ENCODE peak calls at places on chromosome 7, in ten cellular contexts. One of them, this sample, is unnamed.

GRCh38 chr7:1259621-1260020 is 26.9 kb downstream of the UNCX start:
- DNase-seq in H4: no peak
- DNase-seq in activated CD8-positive, alpha-beta T cell treated with anti-CD3 and anti-CD28 coated beads, Interleukin-2, amount 10 ng/mL, durations not matched to agents 7 days and 5 days: no peak
- DNase-seq in OCI-LY7: no peak
- DNase-seq in GM20000: no peak
- DNase-seq in CD8-positive, alpha-beta T cell: no peak
- DNase-seq in NCI-H774: no peak
- DNase-seq in HCT116: no peak
- DNase-seq in HT-29: no peak
- DNase-seq in HL-60: no peak
- DNase-seq in this sample: no peak

GRCh38 chr7:70489808-70490207 is 642.1 kb upstream of the GALNT17 start:
- DNase-seq in H4: no peak
- DNase-seq in activated CD8-positive, alpha-beta T cell treated with anti-CD3 and anti-CD28 coated beads, Interleukin-2, amount 10 ng/mL, durations not matched to agents 7 days and 5 days: no peak
- DNase-seq in GM20000: no peak
- DNase-seq in CD8-positive, alpha-beta T cell: no peak
- DNase-seq in NCI-H774: no peak
- DNase-seq in HT-29: no peak
- DNase-seq in HCT116: no peak
- DNase-seq in HL-60: no peak
- DNase-seq in OCI-LY7: no peak
- DNase-seq in this sample: no peak

GRCh38 chr7:111770116-111770515 is 207.8 kb upstream of the IMMP2L start:
- DNase-seq in CD8-positive, alpha-beta T cell: no peak
- DNase-seq in OCI-LY7: no peak
- DNase-seq in GM20000: no peak
- DNase-seq in NCI-H774: no peak
- DNase-seq in HT-29: no peak
- DNase-seq in H4: no peak
- DNase-seq in activated CD8-positive, alpha-beta T cell treated with anti-CD3 and anti-CD28 coated beads, Interleukin-2, amount 10 ng/mL, durations not matched to agents 7 days and 5 days: no peak
- DNase-seq in HCT116: no peak
- DNase-seq in HL-60: no peak
- DNase-seq in this sample: no peak

GRCh38 chr7:41918597-41918996 is 215.7 kb upstream of the INHBA start:
- DNase-seq in GM20000: no peak
- DNase-seq in NCI-H774: no peak
- DNase-seq in HT-29: no peak
- DNase-seq in CD8-positive, alpha-beta T cell: no peak
- DNase-seq in HCT116: no peak
- DNase-seq in OCI-LY7: no peak
- DNase-seq in H4: peak; percentile 33
- DNase-seq in activated CD8-positive, alpha-beta T cell treated with anti-CD3 and anti-CD28 coated beads, Interleukin-2, amount 10 ng/mL, durations not matched to agents 7 days and 5 days: no peak
- DNase-seq in HL-60: no peak
- DNase-seq in this sample: no peak

GRCh38 chr7:100191775-100192174 is 14.1 kb downstream of the STAG3 start:
- DNase-seq in CD8-positive, alpha-beta T cell: no peak
- DNase-seq in activated CD8-positive, alpha-beta T cell treated with anti-CD3 and anti-CD28 coated beads, Interleukin-2, amount 10 ng/mL, durations not matched to agents 7 days and 5 days: no peak
- DNase-seq in H4: no peak
- DNase-seq in NCI-H774: no peak
- DNase-seq in HT-29: no peak
- DNase-seq in HCT116: no peak
- DNase-seq in HL-60: peak; percentile 81
- DNase-seq in GM20000: no peak
- DNase-seq in OCI-LY7: peak; percentile 59
- DNase-seq in this sample: no peak

GRCh38 chr7:7354674-7355073 is 172.3 kb downstream of the C1GALT1 start:
- DNase-seq in GM20000: no peak
- DNase-seq in NCI-H774: no peak
- DNase-seq in HT-29: peak; percentile 94
- DNase-seq in CD8-positive, alpha-beta T cell: no peak
- DNase-seq in H4: no peak
- DNase-seq in OCI-LY7: no peak
- DNase-seq in activated CD8-positive, alpha-beta T cell treated with anti-CD3 and anti-CD28 coated beads, Interleukin-2, amount 10 ng/mL, durations not matched to agents 7 days and 5 days: no peak
- DNase-seq in HL-60: no peak
- DNase-seq in HCT116: peak; percentile 19
- DNase-seq in this sample: no peak

GRCh38 chr7:12111461-12112405 is 99.4 kb upstream of the TMEM106B start:
- DNase-seq in H4: no peak
- DNase-seq in GM20000: no peak
- DNase-seq in HT-29: no peak
- DNase-seq in HL-60: no peak
- DNase-seq in OCI-LY7: no peak
- DNase-seq in CD8-positive, alpha-beta T cell: no peak
- DNase-seq in NCI-H774: no peak
- DNase-seq in HCT116: no peak
- DNase-seq in activated CD8-positive, alpha-beta T cell treated with anti-CD3 and anti-CD28 coated beads, Interleukin-2, amount 10 ng/mL, durations not matched to agents 7 days and 5 days: peak; percentile 22
- DNase-seq in this sample: peak; percentile 26

GRCh38 chr7:105759670-105760548 is 116.5 kb downstream of the ATXN7L1 start:
- DNase-seq in HT-29: peak; percentile 91
- DNase-seq in NCI-H774: peak; percentile 14
- DNase-seq in H4: peak; percentile 40
- DNase-seq in HCT116: peak; percentile 45
- DNase-seq in OCI-LY7: peak; percentile 33
- DNase-seq in CD8-positive, alpha-beta T cell: peak; percentile 31
- DNase-seq in HL-60: no peak
- DNase-seq in GM20000: no peak
- DNase-seq in activated CD8-positive, alpha-beta T cell treated with anti-CD3 and anti-CD28 coated beads, Interleukin-2, amount 10 ng/mL, durations not matched to agents 7 days and 5 days: peak; percentile 32
- DNase-seq in this sample: peak; percentile 56

GRCh38 chr7:332020-332517 is 42.1 kb downstream of the FOXL3 start:
- DNase-seq in activated CD8-positive, alpha-beta T cell treated with anti-CD3 and anti-CD28 coated beads, Interleukin-2, amount 10 ng/mL, durations not matched to agents 7 days and 5 days: no peak
- DNase-seq in H4: no peak
- DNase-seq in OCI-LY7: no peak
- DNase-seq in GM20000: no peak
- DNase-seq in HT-29: no peak
- DNase-seq in HL-60: no peak
- DNase-seq in HCT116: no peak
- DNase-seq in NCI-H774: no peak
- DNase-seq in CD8-positive, alpha-beta T cell: no peak
- DNase-seq in this sample: no peak

GRCh38 chr7:31122649-31123058 is 70.5 kb downstream of the ADCYAP1R1 start:
- DNase-seq in HL-60: peak; percentile 41
- DNase-seq in GM20000: peak; percentile 51
- DNase-seq in NCI-H774: peak; percentile 18
- DNase-seq in H4: peak; percentile 92
- DNase-seq in OCI-LY7: peak; percentile 63
- DNase-seq in HCT116: peak; percentile 79
- DNase-seq in activated CD8-positive, alpha-beta T cell treated with anti-CD3 and anti-CD28 coated beads, Interleukin-2, amount 10 ng/mL, durations not matched to agents 7 days and 5 days: peak; percentile 60
- DNase-seq in HT-29: peak; percentile 86
- DNase-seq in CD8-positive, alpha-beta T cell: no peak
- DNase-seq in this sample: peak; percentile 45

GRCh38 chr7:36923831-36924555 is 199.7 kb upstream of the AOAH start:
- DNase-seq in H4: peak; percentile 39
- DNase-seq in NCI-H774: no peak
- DNase-seq in HL-60: peak; percentile 12
- DNase-seq in HT-29: no peak
- DNase-seq in CD8-positive, alpha-beta T cell: no peak
- DNase-seq in OCI-LY7: no peak
- DNase-seq in activated CD8-positive, alpha-beta T cell treated with anti-CD3 and anti-CD28 coated beads, Interleukin-2, amount 10 ng/mL, durations not matched to agents 7 days and 5 days: no peak
- DNase-seq in GM20000: no peak
- DNase-seq in HCT116: no peak
- DNase-seq in this sample: peak; percentile 19

GRCh38 chr7:100051611-100052010 is 2.0 kb downstream of the ZSCAN21 start:
- DNase-seq in activated CD8-positive, alpha-beta T cell treated with anti-CD3 and anti-CD28 coated beads, Interleukin-2, amount 10 ng/mL, durations not matched to agents 7 days and 5 days: no peak
- DNase-seq in GM20000: no peak
- DNase-seq in HL-60: no peak
- DNase-seq in H4: no peak
- DNase-seq in HCT116: no peak
- DNase-seq in NCI-H774: no peak
- DNase-seq in CD8-positive, alpha-beta T cell: no peak
- DNase-seq in HT-29: no peak
- DNase-seq in OCI-LY7: no peak
- DNase-seq in this sample: no peak

GRCh38 chr7:15977663-15978062 is 291.2 kb upstream of the MEOX2 start:
- DNase-seq in NCI-H774: no peak
- DNase-seq in HCT116: no peak
- DNase-seq in CD8-positive, alpha-beta T cell: no peak
- DNase-seq in HT-29: no peak
- DNase-seq in GM20000: no peak
- DNase-seq in H4: peak; percentile 67
- DNase-seq in HL-60: no peak
- DNase-seq in OCI-LY7: no peak
- DNase-seq in activated CD8-positive, alpha-beta T cell treated with anti-CD3 and anti-CD28 coated beads, Interleukin-2, amount 10 ng/mL, durations not matched to agents 7 days and 5 days: no peak
- DNase-seq in this sample: no peak

GRCh38 chr7:40482794-40483374 is 348.1 kb downstream of the SUGCT start:
- DNase-seq in activated CD8-positive, alpha-beta T cell treated with anti-CD3 and anti-CD28 coated beads, Interleukin-2, amount 10 ng/mL, durations not matched to agents 7 days and 5 days: no peak
- DNase-seq in HT-29: no peak
- DNase-seq in OCI-LY7: no peak
- DNase-seq in HL-60: no peak
- DNase-seq in NCI-H774: no peak
- DNase-seq in GM20000: no peak
- DNase-seq in HCT116: no peak
- DNase-seq in H4: no peak
- DNase-seq in CD8-positive, alpha-beta T cell: no peak
- DNase-seq in this sample: no peak

GRCh38 chr7:84216477-84216876 is 21.9 kb upstream of the SEMA3A start:
- DNase-seq in OCI-LY7: no peak
- DNase-seq in HL-60: no peak
- DNase-seq in HT-29: no peak
- DNase-seq in NCI-H774: no peak
- DNase-seq in GM20000: no peak
- DNase-seq in activated CD8-positive, alpha-beta T cell treated with anti-CD3 and anti-CD28 coated beads, Interleukin-2, amount 10 ng/mL, durations not matched to agents 7 days and 5 days: no peak
- DNase-seq in CD8-positive, alpha-beta T cell: no peak
- DNase-seq in H4: no peak
- DNase-seq in HCT116: no peak
- DNase-seq in this sample: no peak

GRCh38 chr7:139679731-139680594 is 97.8 kb downstream of the HIPK2 start:
- DNase-seq in HCT116: no peak
- DNase-seq in HL-60: no peak
- DNase-seq in H4: peak; percentile 83
- DNase-seq in CD8-positive, alpha-beta T cell: no peak
- DNase-seq in OCI-LY7: no peak
- DNase-seq in NCI-H774: no peak
- DNase-seq in activated CD8-positive, alpha-beta T cell treated with anti-CD3 and anti-CD28 coated beads, Interleukin-2, amount 10 ng/mL, durations not matched to agents 7 days and 5 days: no peak
- DNase-seq in GM20000: no peak
- DNase-seq in HT-29: no peak
- DNase-seq in this sample: no peak

GRCh38 chr7:157465597-157466348 is 129.0 kb downstream of the DNAJB6 start:
- DNase-seq in HT-29: no peak
- DNase-seq in GM20000: no peak
- DNase-seq in H4: no peak
- DNase-seq in NCI-H774: no peak
- DNase-seq in OCI-LY7: no peak
- DNase-seq in HL-60: no peak
- DNase-seq in CD8-positive, alpha-beta T cell: no peak
- DNase-seq in HCT116: no peak
- DNase-seq in activated CD8-positive, alpha-beta T cell treated with anti-CD3 and anti-CD28 coated beads, Interleukin-2, amount 10 ng/mL, durations not matched to agents 7 days and 5 days: peak; percentile 13
- DNase-seq in this sample: no peak

GRCh38 chr7:151457534-151457933 is 17.6 kb upstream of the CRYGN start:
- DNase-seq in OCI-LY7: no peak
- DNase-seq in activated CD8-positive, alpha-beta T cell treated with anti-CD3 and anti-CD28 coated beads, Interleukin-2, amount 10 ng/mL, durations not matched to agents 7 days and 5 days: no peak
- DNase-seq in NCI-H774: no peak
- DNase-seq in HCT116: no peak
- DNase-seq in HL-60: no peak
- DNase-seq in HT-29: no peak
- DNase-seq in GM20000: no peak
- DNase-seq in H4: no peak
- DNase-seq in CD8-positive, alpha-beta T cell: no peak
- DNase-seq in this sample: no peak

GRCh38 chr7:90178592-90179279 is 24.5 kb downstream of the STEAP1 start:
- DNase-seq in H4: peak; percentile 82
- DNase-seq in HCT116: peak; percentile 97
- DNase-seq in NCI-H774: no peak
- DNase-seq in HT-29: peak; percentile 74
- DNase-seq in OCI-LY7: no peak
- DNase-seq in CD8-positive, alpha-beta T cell: no peak
- DNase-seq in GM20000: peak; percentile 29
- DNase-seq in HL-60: peak; percentile 17
- DNase-seq in activated CD8-positive, alpha-beta T cell treated with anti-CD3 and anti-CD28 coated beads, Interleukin-2, amount 10 ng/mL, durations not matched to agents 7 days and 5 days: peak; percentile 24
- DNase-seq in this sample: peak; percentile 54

GRCh38 chr7:128911441-128912031 is 1.0 kb upstream of the KCP start:
- DNase-seq in HT-29: peak; percentile 75
- DNase-seq in NCI-H774: no peak
- DNase-seq in HL-60: no peak
- DNase-seq in H4: no peak
- DNase-seq in CD8-positive, alpha-beta T cell: no peak
- DNase-seq in HCT116: no peak
- DNase-seq in activated CD8-positive, alpha-beta T cell treated with anti-CD3 and anti-CD28 coated beads, Interleukin-2, amount 10 ng/mL, durations not matched to agents 7 days and 5 days: no peak
- DNase-seq in OCI-LY7: no peak
- DNase-seq in GM20000: no peak
- DNase-seq in this sample: no peak

GRCh38 chr7:90834771-90835170 is 238.7 kb downstream of the CDK14 start:
- DNase-seq in activated CD8-positive, alpha-beta T cell treated with anti-CD3 and anti-CD28 coated beads, Interleukin-2, amount 10 ng/mL, durations not matched to agents 7 days and 5 days: no peak
- DNase-seq in CD8-positive, alpha-beta T cell: no peak
- DNase-seq in GM20000: no peak
- DNase-seq in H4: no peak
- DNase-seq in OCI-LY7: no peak
- DNase-seq in HCT116: no peak
- DNase-seq in HT-29: no peak
- DNase-seq in NCI-H774: no peak
- DNase-seq in HL-60: no peak
- DNase-seq in this sample: no peak

GRCh38 chr7:108000875-108001758 is 1.8 kb downstream of the LAMB1 start:
- DNase-seq in GM20000: no peak
- DNase-seq in HT-29: no peak
- DNase-seq in H4: no peak
- DNase-seq in HCT116: no peak
- DNase-seq in CD8-positive, alpha-beta T cell: no peak
- DNase-seq in NCI-H774: no peak
- DNase-seq in activated CD8-positive, alpha-beta T cell treated with anti-CD3 and anti-CD28 coated beads, Interleukin-2, amount 10 ng/mL, durations not matched to agents 7 days and 5 days: no peak
- DNase-seq in OCI-LY7: no peak
- DNase-seq in HL-60: no peak
- DNase-seq in this sample: no peak

GRCh38 chr7:388961-389701 is 99.2 kb downstream of the FOXL3 start:
- DNase-seq in HT-29: no peak
- DNase-seq in OCI-LY7: no peak
- DNase-seq in HL-60: no peak
- DNase-seq in CD8-positive, alpha-beta T cell: no peak
- DNase-seq in GM20000: no peak
- DNase-seq in activated CD8-positive, alpha-beta T cell treated with anti-CD3 and anti-CD28 coated beads, Interleukin-2, amount 10 ng/mL, durations not matched to agents 7 days and 5 days: no peak
- DNase-seq in NCI-H774: no peak
- DNase-seq in HCT116: no peak
- DNase-seq in H4: no peak
- DNase-seq in this sample: no peak

GRCh38 chr7:150941983-150942590 is 36.0 kb downstream of the KCNH2 start:
- DNase-seq in CD8-positive, alpha-beta T cell: peak; percentile 44
- DNase-seq in HT-29: peak; percentile 77
- DNase-seq in activated CD8-positive, alpha-beta T cell treated with anti-CD3 and anti-CD28 coated beads, Interleukin-2, amount 10 ng/mL, durations not matched to agents 7 days and 5 days: peak; percentile 74
- DNase-seq in H4: peak; percentile 62
- DNase-seq in HL-60: no peak
- DNase-seq in HCT116: no peak
- DNase-seq in OCI-LY7: peak; percentile 42
- DNase-seq in GM20000: no peak
- DNase-seq in NCI-H774: peak; percentile 39
- DNase-seq in this sample: peak; percentile 97

GRCh38 chr7:108973075-108973474 is 403.4 kb downstream of the DNAJB9 start:
- DNase-seq in HCT116: peak; percentile 28
- DNase-seq in NCI-H774: no peak
- DNase-seq in OCI-LY7: no peak
- DNase-seq in H4: peak; percentile 19
- DNase-seq in HT-29: peak; percentile 23
- DNase-seq in GM20000: no peak
- DNase-seq in activated CD8-positive, alpha-beta T cell treated with anti-CD3 and anti-CD28 coated beads, Interleukin-2, amount 10 ng/mL, durations not matched to agents 7 days and 5 days: no peak
- DNase-seq in HL-60: no peak
- DNase-seq in CD8-positive, alpha-beta T cell: no peak
- DNase-seq in this sample: no peak

GRCh38 chr7:27745064-27745583 is 5.2 kb downstream of the TAX1BP1 start:
- DNase-seq in GM20000: no peak
- DNase-seq in HCT116: peak; percentile 48
- DNase-seq in NCI-H774: no peak
- DNase-seq in HT-29: peak; percentile 83
- DNase-seq in HL-60: no peak
- DNase-seq in CD8-positive, alpha-beta T cell: no peak
- DNase-seq in OCI-LY7: peak; percentile 36
- DNase-seq in H4: peak; percentile 98
- DNase-seq in activated CD8-positive, alpha-beta T cell treated with anti-CD3 and anti-CD28 coated beads, Interleukin-2, amount 10 ng/mL, durations not matched to agents 7 days and 5 days: no peak
- DNase-seq in this sample: peak; percentile 23

GRCh38 chr7:116899308-116899707 is 36.9 kb downstream of the CAPZA2 start:
- DNase-seq in GM20000: no peak
- DNase-seq in HCT116: no peak
- DNase-seq in H4: no peak
- DNase-seq in activated CD8-positive, alpha-beta T cell treated with anti-CD3 and anti-CD28 coated beads, Interleukin-2, amount 10 ng/mL, durations not matched to agents 7 days and 5 days: no peak
- DNase-seq in CD8-positive, alpha-beta T cell: no peak
- DNase-seq in HT-29: no peak
- DNase-seq in HL-60: peak; percentile 22
- DNase-seq in OCI-LY7: no peak
- DNase-seq in NCI-H774: no peak
- DNase-seq in this sample: no peak

GRCh38 chr7:27145167-27145883 is 1.8 kb upstream of the HOXA5 start:
- DNase-seq in CD8-positive, alpha-beta T cell: no peak
- DNase-seq in OCI-LY7: no peak
- DNase-seq in GM20000: no peak
- DNase-seq in HL-60: no peak
- DNase-seq in H4: no peak
- DNase-seq in activated CD8-positive, alpha-beta T cell treated with anti-CD3 and anti-CD28 coated beads, Interleukin-2, amount 10 ng/mL, durations not matched to agents 7 days and 5 days: no peak
- DNase-seq in HCT116: no peak
- DNase-seq in HT-29: no peak
- DNase-seq in NCI-H774: no peak
- DNase-seq in this sample: no peak